ENCODE peak calls at places on chromosomes 16 and 17, in ten cellular contexts. One of them, this sample, is unnamed.

GRCh38 chr17:38908676-38909181 is 16.7 kb upstream of the LASP1NB start:
- DNase-seq in breast epithelium: no peak
- DNase-seq in Daoy: no peak
- DNase-seq in cardiac septum: no peak
- DNase-seq in NAMALWA: peak
- DNase-seq in left cardiac atrium: peak
- DNase-seq in stimulated activated CD8-positive, alpha-beta memory T cell treated with anti-CD3 and anti-CD28 coated beads, Interleukin-7, amount 100 ng/mL, for 48 hours: no peak
- DNase-seq in memory B cell: no peak
- DNase-seq in HFFc6: no peak
- DNase-seq in effector memory CD4-positive, alpha-beta T cell: no peak
- DNase-seq in this sample: no peak

GRCh38 chr17:7394452-7395191 is at the start of gene PLSCR3:
- DNase-seq in breast epithelium: peak
- DNase-seq in memory B cell: peak
- DNase-seq in left cardiac atrium: peak
- DNase-seq in stimulated activated CD8-positive, alpha-beta memory T cell treated with anti-CD3 and anti-CD28 coated beads, Interleukin-7, amount 100 ng/mL, for 48 hours: peak
- DNase-seq in Daoy: peak
- DNase-seq in NAMALWA: peak
- DNase-seq in HFFc6: peak
- DNase-seq in cardiac septum: peak
- DNase-seq in effector memory CD4-positive, alpha-beta T cell: peak
- DNase-seq in this sample: peak

GRCh38 chr17:34146440-34147043 is 108.5 kb upstream of the CCL2 start:
- DNase-seq in Daoy: peak
- DNase-seq in cardiac septum: no peak
- DNase-seq in breast epithelium: peak
- DNase-seq in NAMALWA: peak
- DNase-seq in left cardiac atrium: peak
- DNase-seq in HFFc6: no peak
- DNase-seq in effector memory CD4-positive, alpha-beta T cell: no peak
- DNase-seq in memory B cell: peak
- DNase-seq in stimulated activated CD8-positive, alpha-beta memory T cell treated with anti-CD3 and anti-CD28 coated beads, Interleukin-7, amount 100 ng/mL, for 48 hours: peak
- DNase-seq in this sample: peak

GRCh38 chr17:18896146-18896545 is 38.2 kb downstream of the PRPSAP2 start:
- DNase-seq in memory B cell: no peak
- DNase-seq in cardiac septum: no peak
- DNase-seq in effector memory CD4-positive, alpha-beta T cell: no peak
- DNase-seq in stimulated activated CD8-positive, alpha-beta memory T cell treated with anti-CD3 and anti-CD28 coated beads, Interleukin-7, amount 100 ng/mL, for 48 hours: no peak
- DNase-seq in breast epithelium: no peak
- DNase-seq in Daoy: no peak
- DNase-seq in NAMALWA: no peak
- DNase-seq in HFFc6: no peak
- DNase-seq in left cardiac atrium: no peak
- DNase-seq in this sample: no peak

GRCh38 chr17:47305302-47305923 is 18.3 kb upstream of the EFCAB13 start:
- DNase-seq in left cardiac atrium: no peak
- DNase-seq in NAMALWA: no peak
- DNase-seq in Daoy: peak
- DNase-seq in cardiac septum: no peak
- DNase-seq in HFFc6: peak
- DNase-seq in breast epithelium: peak
- DNase-seq in effector memory CD4-positive, alpha-beta T cell: no peak
- DNase-seq in stimulated activated CD8-positive, alpha-beta memory T cell treated with anti-CD3 and anti-CD28 coated beads, Interleukin-7, amount 100 ng/mL, for 48 hours: no peak
- DNase-seq in memory B cell: no peak
- DNase-seq in this sample: no peak

GRCh38 chr16:87117936-87118335 is 199.3 kb downstream of the C16orf95 start:
- DNase-seq in effector memory CD4-positive, alpha-beta T cell: no peak
- DNase-seq in memory B cell: no peak
- DNase-seq in stimulated activated CD8-positive, alpha-beta memory T cell treated with anti-CD3 and anti-CD28 coated beads, Interleukin-7, amount 100 ng/mL, for 48 hours: no peak
- DNase-seq in NAMALWA: no peak
- DNase-seq in breast epithelium: no peak
- DNase-seq in left cardiac atrium: no peak
- DNase-seq in HFFc6: no peak
- DNase-seq in cardiac septum: peak
- DNase-seq in Daoy: no peak
- DNase-seq in this sample: no peak

GRCh38 chr17:15185625-15185991 is 79.5 kb downstream of the PMP22 start:
- DNase-seq in cardiac septum: no peak
- DNase-seq in breast epithelium: no peak
- DNase-seq in stimulated activated CD8-positive, alpha-beta memory T cell treated with anti-CD3 and anti-CD28 coated beads, Interleukin-7, amount 100 ng/mL, for 48 hours: no peak
- DNase-seq in memory B cell: no peak
- DNase-seq in effector memory CD4-positive, alpha-beta T cell: no peak
- DNase-seq in HFFc6: peak
- DNase-seq in left cardiac atrium: no peak
- DNase-seq in NAMALWA: no peak
- DNase-seq in Daoy: no peak
- DNase-seq in this sample: no peak

GRCh38 chr16:16150117-16150877 is 73.0 kb downstream of the ABCC6 start:
- DNase-seq in HFFc6: no peak
- DNase-seq in memory B cell: no peak
- DNase-seq in left cardiac atrium: peak
- DNase-seq in breast epithelium: peak
- DNase-seq in cardiac septum: peak
- DNase-seq in effector memory CD4-positive, alpha-beta T cell: no peak
- DNase-seq in NAMALWA: no peak
- DNase-seq in stimulated activated CD8-positive, alpha-beta memory T cell treated with anti-CD3 and anti-CD28 coated beads, Interleukin-7, amount 100 ng/mL, for 48 hours: no peak
- DNase-seq in Daoy: no peak
- DNase-seq in this sample: no peak

GRCh38 chr17:19991252-19991885 is 13.7 kb upstream of the AKAP10 start:
- DNase-seq in NAMALWA: no peak
- DNase-seq in stimulated activated CD8-positive, alpha-beta memory T cell treated with anti-CD3 and anti-CD28 coated beads, Interleukin-7, amount 100 ng/mL, for 48 hours: no peak
- DNase-seq in breast epithelium: no peak
- DNase-seq in cardiac septum: no peak
- DNase-seq in effector memory CD4-positive, alpha-beta T cell: no peak
- DNase-seq in Daoy: no peak
- DNase-seq in memory B cell: no peak
- DNase-seq in HFFc6: no peak
- DNase-seq in left cardiac atrium: no peak
- DNase-seq in this sample: no peak

GRCh38 chr16:85187886-85188285 is 75.6 kb upstream of the CIBAR2 start:
- DNase-seq in NAMALWA: no peak
- DNase-seq in cardiac septum: no peak
- DNase-seq in left cardiac atrium: no peak
- DNase-seq in stimulated activated CD8-positive, alpha-beta memory T cell treated with anti-CD3 and anti-CD28 coated beads, Interleukin-7, amount 100 ng/mL, for 48 hours: no peak
- DNase-seq in memory B cell: no peak
- DNase-seq in effector memory CD4-positive, alpha-beta T cell: no peak
- DNase-seq in breast epithelium: no peak
- DNase-seq in Daoy: no peak
- DNase-seq in HFFc6: no peak
- DNase-seq in this sample: no peak

GRCh38 chr16:2720063-2720455 is at the start of gene PRSS27:
- DNase-seq in breast epithelium: peak
- DNase-seq in Daoy: no peak
- DNase-seq in cardiac septum: no peak
- DNase-seq in NAMALWA: no peak
- DNase-seq in stimulated activated CD8-positive, alpha-beta memory T cell treated with anti-CD3 and anti-CD28 coated beads, Interleukin-7, amount 100 ng/mL, for 48 hours: no peak
- DNase-seq in left cardiac atrium: no peak
- DNase-seq in HFFc6: no peak
- DNase-seq in memory B cell: no peak
- DNase-seq in effector memory CD4-positive, alpha-beta T cell: no peak
- DNase-seq in this sample: no peak

GRCh38 chr17:30922235-30922993 is 669 bp downstream of the ADAP2 start:
- DNase-seq in effector memory CD4-positive, alpha-beta T cell: no peak
- DNase-seq in memory B cell: peak
- DNase-seq in NAMALWA: no peak
- DNase-seq in cardiac septum: no peak
- DNase-seq in left cardiac atrium: peak
- DNase-seq in stimulated activated CD8-positive, alpha-beta memory T cell treated with anti-CD3 and anti-CD28 coated beads, Interleukin-7, amount 100 ng/mL, for 48 hours: no peak
- DNase-seq in HFFc6: no peak
- DNase-seq in breast epithelium: no peak
- DNase-seq in Daoy: no peak
- DNase-seq in this sample: no peak

GRCh38 chr17:67685351-67685750 is 32.4 kb upstream of the NOL11 start:
- DNase-seq in left cardiac atrium: no peak
- DNase-seq in effector memory CD4-positive, alpha-beta T cell: no peak
- DNase-seq in stimulated activated CD8-positive, alpha-beta memory T cell treated with anti-CD3 and anti-CD28 coated beads, Interleukin-7, amount 100 ng/mL, for 48 hours: no peak
- DNase-seq in Daoy: no peak
- DNase-seq in memory B cell: no peak
- DNase-seq in NAMALWA: no peak
- DNase-seq in cardiac septum: no peak
- DNase-seq in HFFc6: no peak
- DNase-seq in breast epithelium: no peak
- DNase-seq in this sample: no peak

GRCh38 chr16:84190731-84191388 is at the start of gene ADAD2:
- DNase-seq in HFFc6: no peak
- DNase-seq in NAMALWA: no peak
- DNase-seq in Daoy: no peak
- DNase-seq in effector memory CD4-positive, alpha-beta T cell: no peak
- DNase-seq in left cardiac atrium: no peak
- DNase-seq in stimulated activated CD8-positive, alpha-beta memory T cell treated with anti-CD3 and anti-CD28 coated beads, Interleukin-7, amount 100 ng/mL, for 48 hours: no peak
- DNase-seq in cardiac septum: no peak
- DNase-seq in breast epithelium: no peak
- DNase-seq in memory B cell: no peak
- DNase-seq in this sample: no peak

GRCh38 chr17:54172654-54173316 is 350.1 kb downstream of the KIF2B start:
- DNase-seq in cardiac septum: no peak
- DNase-seq in stimulated activated CD8-positive, alpha-beta memory T cell treated with anti-CD3 and anti-CD28 coated beads, Interleukin-7, amount 100 ng/mL, for 48 hours: no peak
- DNase-seq in memory B cell: no peak
- DNase-seq in HFFc6: no peak
- DNase-seq in breast epithelium: no peak
- DNase-seq in left cardiac atrium: no peak
- DNase-seq in NAMALWA: peak
- DNase-seq in effector memory CD4-positive, alpha-beta T cell: no peak
- DNase-seq in Daoy: no peak
- DNase-seq in this sample: no peak